ENCODE peak calls at places on chromosomes 12 and 14, in ten cellular contexts. One of them, this sample, is unnamed.

GRCh38 chr12:58976146-58976545 is 55.8 kb upstream of the LRIG3 start:
- DNase-seq in activated CD4-positive, alpha-beta T cell treated with anti-CD3 and anti-CD28 coated beads, Interleukin-2, amount 10 ng/mL, durations not matched to agents 7 days and 5 days: no peak
- DNase-seq in nephron progenitor cell: no peak
- DNase-seq in endothelial cell of umbilical vein: no peak
- DNase-seq in NCI-H1694 treated with DMSO at 0.1 percent for 48 hours: no peak
- DNase-seq in EL: no peak
- DNase-seq in body of pancreas: no peak
- DNase-seq in Caki2: no peak
- DNase-seq in KG1: no peak
- DNase-seq in stimulated activated CD4-positive, alpha-beta T cell treated with anti-CD3 and anti-CD28 coated beads, TNF-alpha, amount 100 ng/mL, for 24 hours: no peak
- DNase-seq in this sample: no peak

GRCh38 chr12:108459106-108459505 is 56.0 kb upstream of the FICD start:
- DNase-seq in activated CD4-positive, alpha-beta T cell treated with anti-CD3 and anti-CD28 coated beads, Interleukin-2, amount 10 ng/mL, durations not matched to agents 7 days and 5 days: no peak
- DNase-seq in nephron progenitor cell: no peak
- DNase-seq in endothelial cell of umbilical vein: no peak
- DNase-seq in NCI-H1694 treated with DMSO at 0.1 percent for 48 hours: peak; percentile 54
- DNase-seq in EL: no peak
- DNase-seq in body of pancreas: no peak
- DNase-seq in Caki2: no peak
- DNase-seq in KG1: no peak
- DNase-seq in stimulated activated CD4-positive, alpha-beta T cell treated with anti-CD3 and anti-CD28 coated beads, TNF-alpha, amount 100 ng/mL, for 24 hours: no peak
- DNase-seq in this sample: no peak

GRCh38 chr12:53295070-53295890 is at the start of gene PFDN5:
- DNase-seq in activated CD4-positive, alpha-beta T cell treated with anti-CD3 and anti-CD28 coated beads, Interleukin-2, amount 10 ng/mL, durations not matched to agents 7 days and 5 days: peak; percentile 92
- DNase-seq in nephron progenitor cell: peak; percentile 79
- DNase-seq in endothelial cell of umbilical vein: peak; percentile 96
- DNase-seq in NCI-H1694 treated with DMSO at 0.1 percent for 48 hours: peak; percentile 70
- DNase-seq in EL: peak; percentile 83
- DNase-seq in body of pancreas: peak; percentile 87
- DNase-seq in Caki2: peak; percentile 91
- DNase-seq in KG1: peak; percentile 4
- DNase-seq in stimulated activated CD4-positive, alpha-beta T cell treated with anti-CD3 and anti-CD28 coated beads, TNF-alpha, amount 100 ng/mL, for 24 hours: peak; percentile 75
- DNase-seq in this sample: peak; percentile 85

GRCh38 chr12:112121780-112122565 is 3.4 kb upstream of the TRAFD1 start:
- DNase-seq in activated CD4-positive, alpha-beta T cell treated with anti-CD3 and anti-CD28 coated beads, Interleukin-2, amount 10 ng/mL, durations not matched to agents 7 days and 5 days: no peak
- DNase-seq in nephron progenitor cell: no peak
- DNase-seq in endothelial cell of umbilical vein: no peak
- DNase-seq in NCI-H1694 treated with DMSO at 0.1 percent for 48 hours: no peak
- DNase-seq in EL: peak; percentile 76
- DNase-seq in body of pancreas: peak; percentile 87
- DNase-seq in Caki2: no peak
- DNase-seq in KG1: no peak
- DNase-seq in stimulated activated CD4-positive, alpha-beta T cell treated with anti-CD3 and anti-CD28 coated beads, TNF-alpha, amount 100 ng/mL, for 24 hours: no peak
- DNase-seq in this sample: no peak

GRCh38 chr14:57388072-57388471 is 2.3 kb upstream of the NAA30 start:
- DNase-seq in activated CD4-positive, alpha-beta T cell treated with anti-CD3 and anti-CD28 coated beads, Interleukin-2, amount 10 ng/mL, durations not matched to agents 7 days and 5 days: no peak
- DNase-seq in nephron progenitor cell: no peak
- DNase-seq in endothelial cell of umbilical vein: no peak
- DNase-seq in NCI-H1694 treated with DMSO at 0.1 percent for 48 hours: no peak
- DNase-seq in EL: no peak
- DNase-seq in body of pancreas: no peak
- DNase-seq in Caki2: no peak
- DNase-seq in KG1: no peak
- DNase-seq in stimulated activated CD4-positive, alpha-beta T cell treated with anti-CD3 and anti-CD28 coated beads, TNF-alpha, amount 100 ng/mL, for 24 hours: no peak
- DNase-seq in this sample: no peak

GRCh38 chr12:47397664-47398281 is 308.1 kb downstream of the RPAP3 start:
- DNase-seq in activated CD4-positive, alpha-beta T cell treated with anti-CD3 and anti-CD28 coated beads, Interleukin-2, amount 10 ng/mL, durations not matched to agents 7 days and 5 days: peak; percentile 63
- DNase-seq in nephron progenitor cell: no peak
- DNase-seq in endothelial cell of umbilical vein: peak; percentile 55
- DNase-seq in NCI-H1694 treated with DMSO at 0.1 percent for 48 hours: no peak
- DNase-seq in EL: peak; percentile 91
- DNase-seq in body of pancreas: no peak
- DNase-seq in Caki2: peak; percentile 75
- DNase-seq in KG1: no peak
- DNase-seq in stimulated activated CD4-positive, alpha-beta T cell treated with anti-CD3 and anti-CD28 coated beads, TNF-alpha, amount 100 ng/mL, for 24 hours: no peak
- DNase-seq in this sample: no peak

GRCh38 chr12:130932061-130932650 is 21.6 kb upstream of the ADGRD1 start:
- DNase-seq in activated CD4-positive, alpha-beta T cell treated with anti-CD3 and anti-CD28 coated beads, Interleukin-2, amount 10 ng/mL, durations not matched to agents 7 days and 5 days: no peak
- DNase-seq in nephron progenitor cell: no peak
- DNase-seq in endothelial cell of umbilical vein: no peak
- DNase-seq in NCI-H1694 treated with DMSO at 0.1 percent for 48 hours: no peak
- DNase-seq in EL: peak; percentile 44
- DNase-seq in body of pancreas: no peak
- DNase-seq in Caki2: no peak
- DNase-seq in KG1: no peak
- DNase-seq in stimulated activated CD4-positive, alpha-beta T cell treated with anti-CD3 and anti-CD28 coated beads, TNF-alpha, amount 100 ng/mL, for 24 hours: no peak
- DNase-seq in this sample: no peak

GRCh38 chr12:69059465-69060457 is 126.8 kb upstream of the CPM start:
- DNase-seq in activated CD4-positive, alpha-beta T cell treated with anti-CD3 and anti-CD28 coated beads, Interleukin-2, amount 10 ng/mL, durations not matched to agents 7 days and 5 days: no peak
- DNase-seq in nephron progenitor cell: no peak
- DNase-seq in endothelial cell of umbilical vein: peak; percentile 75
- DNase-seq in NCI-H1694 treated with DMSO at 0.1 percent for 48 hours: no peak
- DNase-seq in EL: peak; percentile 90
- DNase-seq in body of pancreas: no peak
- DNase-seq in Caki2: peak; percentile 52
- DNase-seq in KG1: no peak
- DNase-seq in stimulated activated CD4-positive, alpha-beta T cell treated with anti-CD3 and anti-CD28 coated beads, TNF-alpha, amount 100 ng/mL, for 24 hours: no peak
- DNase-seq in this sample: no peak

GRCh38 chr14:62673014-62673727 is 372.1 kb downstream of the KCNH5 start:
- DNase-seq in activated CD4-positive, alpha-beta T cell treated with anti-CD3 and anti-CD28 coated beads, Interleukin-2, amount 10 ng/mL, durations not matched to agents 7 days and 5 days: no peak
- DNase-seq in nephron progenitor cell: no peak
- DNase-seq in endothelial cell of umbilical vein: no peak
- DNase-seq in NCI-H1694 treated with DMSO at 0.1 percent for 48 hours: no peak
- DNase-seq in EL: no peak
- DNase-seq in body of pancreas: no peak
- DNase-seq in Caki2: no peak
- DNase-seq in KG1: no peak
- DNase-seq in stimulated activated CD4-positive, alpha-beta T cell treated with anti-CD3 and anti-CD28 coated beads, TNF-alpha, amount 100 ng/mL, for 24 hours: no peak
- DNase-seq in this sample: no peak

GRCh38 chr14:54177861-54178591 is 218.8 kb upstream of the CDKN3 start:
- DNase-seq in activated CD4-positive, alpha-beta T cell treated with anti-CD3 and anti-CD28 coated beads, Interleukin-2, amount 10 ng/mL, durations not matched to agents 7 days and 5 days: no peak
- DNase-seq in nephron progenitor cell: peak; percentile 17
- DNase-seq in endothelial cell of umbilical vein: peak; percentile 77
- DNase-seq in NCI-H1694 treated with DMSO at 0.1 percent for 48 hours: no peak
- DNase-seq in EL: peak; percentile 20
- DNase-seq in body of pancreas: no peak
- DNase-seq in Caki2: no peak
- DNase-seq in KG1: no peak
- DNase-seq in stimulated activated CD4-positive, alpha-beta T cell treated with anti-CD3 and anti-CD28 coated beads, TNF-alpha, amount 100 ng/mL, for 24 hours: no peak
- DNase-seq in this sample: no peak

GRCh38 chr12:116368196-116369194 is 91.0 kb upstream of the MED13L start:
- DNase-seq in activated CD4-positive, alpha-beta T cell treated with anti-CD3 and anti-CD28 coated beads, Interleukin-2, amount 10 ng/mL, durations not matched to agents 7 days and 5 days: no peak
- DNase-seq in nephron progenitor cell: no peak
- DNase-seq in endothelial cell of umbilical vein: no peak
- DNase-seq in NCI-H1694 treated with DMSO at 0.1 percent for 48 hours: no peak
- DNase-seq in EL: no peak
- DNase-seq in body of pancreas: peak; percentile 85
- DNase-seq in Caki2: peak; percentile 91
- DNase-seq in KG1: no peak
- DNase-seq in stimulated activated CD4-positive, alpha-beta T cell treated with anti-CD3 and anti-CD28 coated beads, TNF-alpha, amount 100 ng/mL, for 24 hours: no peak
- DNase-seq in this sample: no peak

GRCh38 chr14:21535545-21536394 is 9.6 kb upstream of the SALL2 start:
- DNase-seq in activated CD4-positive, alpha-beta T cell treated with anti-CD3 and anti-CD28 coated beads, Interleukin-2, amount 10 ng/mL, durations not matched to agents 7 days and 5 days: no peak
- DNase-seq in nephron progenitor cell: no peak
- DNase-seq in endothelial cell of umbilical vein: no peak
- DNase-seq in NCI-H1694 treated with DMSO at 0.1 percent for 48 hours: no peak
- DNase-seq in EL: no peak
- DNase-seq in body of pancreas: no peak
- DNase-seq in Caki2: no peak
- DNase-seq in KG1: no peak
- DNase-seq in stimulated activated CD4-positive, alpha-beta T cell treated with anti-CD3 and anti-CD28 coated beads, TNF-alpha, amount 100 ng/mL, for 24 hours: no peak
- DNase-seq in this sample: no peak

GRCh38 chr12:29599397-29599796 is 101.9 kb upstream of the OVCH1 start:
- DNase-seq in activated CD4-positive, alpha-beta T cell treated with anti-CD3 and anti-CD28 coated beads, Interleukin-2, amount 10 ng/mL, durations not matched to agents 7 days and 5 days: no peak
- DNase-seq in nephron progenitor cell: no peak
- DNase-seq in endothelial cell of umbilical vein: no peak
- DNase-seq in NCI-H1694 treated with DMSO at 0.1 percent for 48 hours: no peak
- DNase-seq in EL: no peak
- DNase-seq in body of pancreas: no peak
- DNase-seq in Caki2: no peak
- DNase-seq in KG1: no peak
- DNase-seq in stimulated activated CD4-positive, alpha-beta T cell treated with anti-CD3 and anti-CD28 coated beads, TNF-alpha, amount 100 ng/mL, for 24 hours: no peak
- DNase-seq in this sample: no peak

GRCh38 chr12:23949212-23950010 is at the start of gene SOX5:
- DNase-seq in activated CD4-positive, alpha-beta T cell treated with anti-CD3 and anti-CD28 coated beads, Interleukin-2, amount 10 ng/mL, durations not matched to agents 7 days and 5 days: no peak
- DNase-seq in nephron progenitor cell: peak; percentile 45
- DNase-seq in endothelial cell of umbilical vein: peak; percentile 49
- DNase-seq in NCI-H1694 treated with DMSO at 0.1 percent for 48 hours: peak; percentile 77
- DNase-seq in EL: no peak
- DNase-seq in body of pancreas: peak; percentile 15
- DNase-seq in Caki2: no peak
- DNase-seq in KG1: no peak
- DNase-seq in stimulated activated CD4-positive, alpha-beta T cell treated with anti-CD3 and anti-CD28 coated beads, TNF-alpha, amount 100 ng/mL, for 24 hours: no peak
- DNase-seq in this sample: peak; percentile 30